ENCODE peak calls at places on chromosomes 13 and 19, in four cellular contexts. U, X, J and N are unnamed samples.

GRCh38 chr19:988081-988480 is 3.9 kb downstream of the WDR18 start:
- DNase-seq in J (no peak), U (no peak), X (no peak), N (no peak)

GRCh38 chr13:27967203-27967735 is 1.8 kb downstream of the CDX2 start:
- DNase-seq in X (no peak), J (no peak), U (no peak), N (no peak)

GRCh38 chr19:5113101-5113557 is 144.2 kb downstream of the KDM4B start:
- DNase-seq in X (no peak), U (no peak), J (peak; percentile 72), N (no peak)

GRCh38 chr19:29211562-29212416 is 1.2 kb downstream of the UQCRFS1 start:
- DNase-seq in X (no peak), J (peak; percentile 9), U (peak; percentile 14), N (no peak)

GRCh38 chr13:85503797-85504196 is 295.4 kb downstream of the SLITRK6 start:
- DNase-seq in J (peak; percentile 76), X (no peak), U (no peak), N (no peak)

GRCh38 chr19:18023596-18024212 is 15.7 kb downstream of the ARRDC2 start:
- DNase-seq in X (peak; percentile 87), J (no peak), U (peak; percentile 78), N (peak; percentile 60)

GRCh38 chr13:23461544-23461943 is 28.0 kb upstream of the SACS start:
- DNase-seq in J (no peak), U (no peak), X (no peak), N (no peak)

GRCh38 chr13:45851171-45851889 is at the start of gene SIAH3:
- DNase-seq in X (no peak), U (no peak), J (peak; percentile 9), N (no peak)

GRCh38 chr19:38073806-38074685 is 150.0 kb downstream of the DPF1 start:
- DNase-seq in X (no peak), U (peak; percentile 16), J (no peak), N (no peak)